ENCODE peak calls at places on chromosome 17, in nine cellular contexts. K, N, A, B, O, R, S, V and G are unnamed samples.

GRCh38 chr17:59527325-59527917 is 38.0 kb upstream of the DHX40 start:
- DNase-seq in B (no peak), A (no peak), S (no peak), O (no peak), V (no peak), R (no peak), K (no peak), N (no peak), G (no peak)

GRCh38 chr17:15412606-15413005 is 54.8 kb downstream of the CDRT4 start:
- DNase-seq in O (no peak), S (no peak), K (no peak), V (no peak), B (no peak), N (no peak), A (no peak), R (no peak), G (peak; percentile 38)

GRCh38 chr17:81335388-81336157 is 40.5 kb upstream of the SLC38A10 start:
- DNase-seq in N (no peak), V (no peak), A (no peak), R (no peak), O (no peak), S (peak; percentile 75), K (no peak), B (no peak), G (no peak)

GRCh38 chr17:68627956-68628355 is 26.8 kb upstream of the FAM20A start:
- DNase-seq in K (no peak), O (no peak), V (no peak), N (no peak), S (no peak), A (no peak), B (no peak), R (no peak), G (no peak)

GRCh38 chr17:19426631-19427030 is 15.6 kb downstream of the RNF112 start:
- DNase-seq in K (no peak), S (no peak), O (peak; percentile 62), B (no peak), R (no peak), V (no peak), N (no peak), A (no peak), G (no peak)

GRCh38 chr17:5381542-5381941 is 37.9 kb downstream of the NUP88 start:
- DNase-seq in N (no peak), V (peak; percentile 51), S (no peak), A (peak; percentile 64), R (peak; percentile 34), K (no peak), B (no peak), O (no peak), G (peak; percentile 69)

GRCh38 chr17:77928519-77929179 is 29.9 kb upstream of the TNRC6C start:
- DNase-seq in S (no peak), O (no peak), B (no peak), R (no peak), V (no peak), A (no peak), K (no peak), N (no peak), G (no peak)

GRCh38 chr17:17868637-17869522 is 32.1 kb upstream of the SREBF1 start:
- DNase-seq in N (no peak), A (no peak), V (no peak), R (peak; percentile 62), B (no peak), S (no peak), K (peak; percentile 69), O (peak; percentile 58), G (peak; percentile 18)

GRCh38 chr17:39555368-39555767 is 52.4 kb downstream of the NEUROD2 start:
- DNase-seq in S (no peak), R (no peak), O (peak; percentile 54), N (no peak), B (no peak), K (no peak), V (no peak), A (no peak), G (no peak)

GRCh38 chr17:3019761-3020160 is 43.6 kb downstream of the OR1D5 start:
- DNase-seq in R (no peak), K (no peak), N (no peak), A (no peak), S (no peak), O (no peak), B (no peak), V (no peak), G (no peak)

GRCh38 chr17:40251576-40251975 is 32.5 kb downstream of the WIPF2 start:
- DNase-seq in S (peak; percentile 62), O (no peak), K (no peak), B (no peak), R (peak; percentile 85), A (peak; percentile 89), N (no peak), V (peak; percentile 86), G (peak; percentile 92)

GRCh38 chr17:7084058-7084457 is 4.0 kb upstream of the CLEC10A start:
- DNase-seq in R (no peak), V (peak; percentile 32), A (peak; percentile 38), S (no peak), O (no peak), B (no peak), N (peak; percentile 19), K (no peak), G (no peak)

GRCh38 chr17:8275421-8276290 is 12.8 kb upstream of the RANGRF start:
- DNase-seq in N (no peak), B (no peak), V (no peak), A (no peak), K (no peak), O (no peak), R (peak; percentile 34), S (no peak), G (peak; percentile 62)

GRCh38 chr17:59746849-59747445 is 39.5 kb downstream of the VMP1 start:
- DNase-seq in B (peak; percentile 63), N (peak; percentile 23), A (peak; percentile 58), V (peak; percentile 39), O (peak; percentile 59), K (peak; percentile 24), R (peak; percentile 71), S (peak; percentile 53), G (peak; percentile 92)

GRCh38 chr17:39676198-39676819 is 8.1 kb downstream of the PNMT start:
- DNase-seq in O (no peak), K (no peak), N (no peak), A (no peak), S (no peak), B (peak; percentile 42), R (no peak), V (no peak), G (peak; percentile 81)

GRCh38 chr17:50949128-50950001 is 83.2 kb upstream of the TOB1 start:
- DNase-seq in N (no peak), V (no peak), O (no peak), R (no peak), K (no peak), A (no peak), B (no peak), S (peak; percentile 9), G (peak; percentile 83)

GRCh38 chr17:28944343-28944742 is 7.0 kb downstream of the PHF12 start:
- DNase-seq in R (no peak), S (no peak), N (no peak), B (no peak), O (no peak), A (no peak), V (no peak), K (no peak), G (no peak)
- H3K4me1 ChIP-seq in R (peaks cover 13% of the 10 kb centered on the region), S (peaks cover 22% of the 10 kb centered on the region), N (peaks cover 11% of the 10 kb centered on the region), B (peaks cover 26% of the 10 kb centered on the region), O (peaks cover 48% of the 10 kb centered on the region), A (peaks cover 7% of the 10 kb centered on the region), V (peaks cover 40% of the 10 kb centered on the region), K (peaks cover 47% of the 10 kb centered on the region), G (peaks cover 44% of the 10 kb centered on the region)

GRCh38 chr17:75508848-75509450 is 6.4 kb downstream of the CASKIN2 start:
- DNase-seq in V (no peak), A (no peak), S (no peak), K (no peak), R (no peak), N (no peak), O (no peak), B (no peak), G (no peak)

GRCh38 chr17:75511270-75511609 is 4.1 kb downstream of the CASKIN2 start:
- DNase-seq in K (no peak), S (no peak), N (no peak), A (no peak), R (no peak), B (no peak), V (no peak), O (no peak), G (no peak)

GRCh38 chr17:75507712-75508111 is 7.6 kb downstream of the CASKIN2 start:
- DNase-seq in S (no peak), A (no peak), B (no peak), O (no peak), N (no peak), K (no peak), R (no peak), V (no peak), G (no peak)

GRCh38 chr17:75508122-75508719 is 7.1 kb downstream of the CASKIN2 start:
- DNase-seq in O (no peak), K (no peak), N (no peak), B (no peak), V (no peak), S (no peak), A (no peak), R (no peak), G (no peak)

DNA sequence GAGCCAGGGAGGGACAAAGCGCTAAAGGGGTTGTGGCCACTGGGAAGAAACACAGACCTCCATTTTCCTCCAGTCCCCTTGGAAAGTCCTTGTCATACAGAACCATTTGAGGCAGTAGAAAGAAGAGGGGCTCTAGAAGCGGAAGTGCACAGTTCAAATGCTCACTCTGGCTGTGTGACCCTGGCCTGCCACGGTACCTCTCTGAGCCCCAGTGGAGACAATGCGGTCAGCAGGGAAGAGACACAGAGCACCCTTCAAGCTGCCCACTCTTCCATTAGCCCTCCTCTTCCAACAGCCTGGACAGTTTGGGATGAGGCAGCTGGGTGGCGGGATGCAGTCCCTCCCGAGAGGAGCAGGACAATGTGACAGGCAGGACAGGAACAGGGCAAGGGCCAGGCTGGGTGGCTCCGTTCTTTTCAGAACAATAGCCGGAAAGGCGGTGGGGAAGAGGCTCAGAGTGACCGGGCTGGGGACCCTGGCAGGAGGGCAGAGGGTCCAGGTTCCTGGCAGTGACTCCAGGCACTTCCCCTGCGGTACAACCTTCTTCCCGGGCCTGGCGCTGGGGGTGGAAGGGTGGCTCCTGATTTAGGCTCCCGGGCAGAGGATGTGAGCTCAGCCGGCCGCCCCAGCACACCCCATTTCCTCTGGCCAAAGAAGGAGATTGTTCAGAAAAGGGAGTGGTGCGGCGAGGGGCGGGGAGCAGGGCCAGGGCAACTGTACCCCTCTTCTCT is 5.6 kb downstream of the CASKIN2 start:
- DNase-seq in S (no peak), R (no peak), B (no peak), K (no peak), V (no peak), A (no peak), N (no peak), O (no peak), G (no peak)
- H4K20me1 ChIP-seq in S (peaks cover 18% of the 10 kb centered on the region), R (peaks cover 32% of the 10 kb centered on the region), B (no peaks in the 10 kb centered on the region), K (peaks cover 25% of the 10 kb centered on the region), V (peaks cover 69% of the 10 kb centered on the region), A (no peaks in the 10 kb centered on the region), N (no peaks in the 10 kb centered on the region), O (no peaks in the 10 kb centered on the region), G (peaks cover 44% of the 10 kb centered on the region)

GRCh38 chr17:61510237-61510636 is 58.0 kb downstream of the TBX4 start:
- DNase-seq in V (no peak), B (no peak), O (no peak), N (no peak), K (no peak), R (no peak), S (no peak), A (no peak), G (peak; percentile 68)
- H3K27ac ChIP-seq in V (no peak overlapping the region), B (no peak overlapping the region), O (no peak overlapping the region), N (no peak overlapping the region), K (no peak overlapping the region), R (no peak overlapping the region), S (no peak overlapping the region), A (no peak overlapping the region), G (no peak overlapping the region)

GRCh38 chr17:43667506-43668438 is 6.0 kb upstream of the MEOX1 start:
- DNase-seq in S (peak; percentile 76), A (peak; percentile 74), O (no peak), N (no peak), R (peak; percentile 81), K (no peak), B (no peak), V (peak; percentile 53), G (peak; percentile 92)
- H3K4me1 ChIP-seq in S (peaks cover 49% of the 10 kb centered on the region), A (no peaks in the 10 kb centered on the region), O (peaks cover 20% of the 10 kb centered on the region), N (peaks cover 19% of the 10 kb centered on the region), R (peaks cover 9% of the 10 kb centered on the region), K (peaks cover 23% of the 10 kb centered on the region), B (no peaks in the 10 kb centered on the region), V (peaks cover 10% of the 10 kb centered on the region), G (peaks cover 19% of the 10 kb centered on the region)